ENCODE peak calls at places on chromosomes 5 and 9, in six cellular contexts. One of them, this sample, is unnamed.

GRCh38 chr5:72134226-72134625 is 27.0 kb downstream of the MAP1B start:
- DNase-seq in breast epithelium: no peak
- DNase-seq in adrenal gland: no peak
- DNase-seq in astrocyte of the cerebellum: no peak
- DNase-seq in spleen: no peak
- DNase-seq in fibroblast of mammary gland: no peak
- DNase-seq in this sample: no peak

GRCh38 chr9:101455656-101456235 is 20.2 kb upstream of the ALDOB start:
- DNase-seq in spleen: no peak
- DNase-seq in astrocyte of the cerebellum: no peak
- DNase-seq in adrenal gland: no peak
- DNase-seq in fibroblast of mammary gland: peak; percentile 73
- DNase-seq in breast epithelium: no peak
- DNase-seq in this sample: peak; percentile 4

GRCh38 chr9:95373069-95373681 is 55.7 kb upstream of the FANCC start:
- DNase-seq in fibroblast of mammary gland: no peak
- DNase-seq in breast epithelium: no peak
- DNase-seq in spleen: no peak
- DNase-seq in astrocyte of the cerebellum: no peak
- DNase-seq in adrenal gland: no peak
- DNase-seq in this sample: peak; percentile 40

GRCh38 chr5:94693043-94693822 is 74.8 kb downstream of the SLF1 start:
- DNase-seq in breast epithelium: no peak
- DNase-seq in spleen: no peak
- DNase-seq in astrocyte of the cerebellum: no peak
- DNase-seq in fibroblast of mammary gland: peak; percentile 93
- DNase-seq in adrenal gland: peak; percentile 10
- DNase-seq in this sample: peak; percentile 82

GRCh38 chr5:38789134-38789533 is 56.7 kb upstream of the OSMR start:
- DNase-seq in fibroblast of mammary gland: no peak
- DNase-seq in breast epithelium: no peak
- DNase-seq in spleen: no peak
- DNase-seq in adrenal gland: no peak
- DNase-seq in astrocyte of the cerebellum: no peak
- DNase-seq in this sample: no peak

GRCh38 chr5:177134653-177135225 is 1.2 kb downstream of the NSD1 start:
- DNase-seq in astrocyte of the cerebellum: no peak
- DNase-seq in adrenal gland: no peak
- DNase-seq in spleen: no peak
- DNase-seq in breast epithelium: no peak
- DNase-seq in fibroblast of mammary gland: no peak
- DNase-seq in this sample: peak; percentile 24

GRCh38 chr9:105608685-105609598 is 51.0 kb downstream of the FKTN start:
- DNase-seq in spleen: no peak
- DNase-seq in adrenal gland: no peak
- DNase-seq in astrocyte of the cerebellum: peak; percentile 37
- DNase-seq in fibroblast of mammary gland: peak; percentile 65
- DNase-seq in breast epithelium: no peak
- DNase-seq in this sample: peak; percentile 63

GRCh38 chr5:17190799-17191391 is 26.5 kb upstream of the BASP1 start:
- DNase-seq in breast epithelium: no peak
- DNase-seq in astrocyte of the cerebellum: no peak
- DNase-seq in adrenal gland: no peak
- DNase-seq in spleen: no peak
- DNase-seq in fibroblast of mammary gland: no peak
- DNase-seq in this sample: peak; percentile 62

GRCh38 chr9:124298646-124299235 is 41.0 kb downstream of the NEK6 start:
- DNase-seq in breast epithelium: no peak
- DNase-seq in adrenal gland: no peak
- DNase-seq in astrocyte of the cerebellum: no peak
- DNase-seq in fibroblast of mammary gland: no peak
- DNase-seq in spleen: no peak
- DNase-seq in this sample: peak; percentile 45

GRCh38 chr5:119453045-119453383 is 717 bp downstream of the HSD17B4 start:
- DNase-seq in adrenal gland: peak; percentile 38
- DNase-seq in astrocyte of the cerebellum: no peak
- DNase-seq in breast epithelium: no peak
- DNase-seq in spleen: no peak
- DNase-seq in fibroblast of mammary gland: peak; percentile 44
- DNase-seq in this sample: peak; percentile 67

GRCh38 chr5:123875444-123876264 is 363.7 kb downstream of the CSNK1G3 start:
- DNase-seq in spleen: no peak
- DNase-seq in astrocyte of the cerebellum: no peak
- DNase-seq in breast epithelium: no peak
- DNase-seq in adrenal gland: no peak
- DNase-seq in fibroblast of mammary gland: no peak
- DNase-seq in this sample: no peak

GRCh38 chr5:113546711-113547159 is 33.2 kb downstream of the YTHDC2 start:
- DNase-seq in spleen: no peak
- DNase-seq in fibroblast of mammary gland: peak; percentile 71
- DNase-seq in adrenal gland: peak; percentile 13
- DNase-seq in astrocyte of the cerebellum: peak; percentile 53
- DNase-seq in breast epithelium: peak; percentile 18
- DNase-seq in this sample: peak; percentile 80

GRCh38 chr9:117772960-117773359 is 68.8 kb downstream of the TLR4 start:
- DNase-seq in spleen: no peak
- DNase-seq in breast epithelium: no peak
- DNase-seq in adrenal gland: no peak
- DNase-seq in fibroblast of mammary gland: peak; percentile 65
- DNase-seq in astrocyte of the cerebellum: no peak
- DNase-seq in this sample: peak; percentile 62

GRCh38 chr5:143557061-143557818 is 153.8 kb upstream of the NR3C1 start:
- DNase-seq in spleen: no peak
- DNase-seq in adrenal gland: no peak
- DNase-seq in astrocyte of the cerebellum: no peak
- DNase-seq in fibroblast of mammary gland: peak; percentile 77
- DNase-seq in breast epithelium: no peak
- DNase-seq in this sample: peak; percentile 42

GRCh38 chr9:132160802-132161742 is 786 bp upstream of the NTNG2 start:
- DNase-seq in fibroblast of mammary gland: peak; percentile 71
- DNase-seq in spleen: peak; percentile 82
- DNase-seq in adrenal gland: peak; percentile 59
- DNase-seq in astrocyte of the cerebellum: peak; percentile 34
- DNase-seq in breast epithelium: no peak
- DNase-seq in this sample: peak; percentile 71

GRCh38 chr9:123176230-123176629 is 92.2 kb downstream of the STRBP start:
- DNase-seq in adrenal gland: no peak
- DNase-seq in fibroblast of mammary gland: peak; percentile 7
- DNase-seq in spleen: no peak
- DNase-seq in breast epithelium: no peak
- DNase-seq in astrocyte of the cerebellum: no peak
- DNase-seq in this sample: peak; percentile 28

GRCh38 chr5:43099615-43100014 is 21.1 kb upstream of the ZNF131 start:
- DNase-seq in astrocyte of the cerebellum: no peak
- DNase-seq in breast epithelium: no peak
- DNase-seq in fibroblast of mammary gland: no peak
- DNase-seq in spleen: no peak
- DNase-seq in adrenal gland: no peak
- DNase-seq in this sample: no peak

GRCh38 chr5:139395844-139396640 is 1.1 kb upstream of the PROB1 start:
- DNase-seq in fibroblast of mammary gland: peak; percentile 42
- DNase-seq in spleen: no peak
- DNase-seq in astrocyte of the cerebellum: no peak
- DNase-seq in adrenal gland: peak; percentile 86
- DNase-seq in breast epithelium: no peak
- DNase-seq in this sample: no peak

GRCh38 chr9:14323083-14323968 is 9.4 kb upstream of the NFIB start:
- DNase-seq in astrocyte of the cerebellum: no peak
- DNase-seq in fibroblast of mammary gland: no peak
- DNase-seq in spleen: no peak
- DNase-seq in breast epithelium: no peak
- DNase-seq in adrenal gland: no peak
- DNase-seq in this sample: no peak

GRCh38 chr9:69141851-69142250 is 32.2 kb upstream of the TJP2 start:
- DNase-seq in adrenal gland: no peak
- DNase-seq in astrocyte of the cerebellum: no peak
- DNase-seq in breast epithelium: peak; percentile 6
- DNase-seq in spleen: no peak
- DNase-seq in fibroblast of mammary gland: no peak
- DNase-seq in this sample: no peak

GRCh38 chr9:35646583-35647265 is 4.0 kb downstream of the SIT1 start:
- DNase-seq in adrenal gland: peak; percentile 94
- DNase-seq in fibroblast of mammary gland: peak; percentile 84
- DNase-seq in spleen: peak; percentile 99
- DNase-seq in breast epithelium: peak; percentile 92
- DNase-seq in astrocyte of the cerebellum: peak; percentile 55
- DNase-seq in this sample: peak; percentile 88

GRCh38 chr9:35650341-35651158 is at the start of gene SIT1:
- DNase-seq in adrenal gland: no peak
- DNase-seq in fibroblast of mammary gland: no peak
- DNase-seq in breast epithelium: no peak
- DNase-seq in spleen: peak; percentile 82
- DNase-seq in astrocyte of the cerebellum: no peak
- DNase-seq in this sample: no peak

GRCh38 chr9:35652829-35653209 is 2.1 kb upstream of the SIT1 start:
- DNase-seq in astrocyte of the cerebellum: no peak
- DNase-seq in spleen: no peak
- DNase-seq in adrenal gland: no peak
- DNase-seq in breast epithelium: no peak
- DNase-seq in fibroblast of mammary gland: no peak
- DNase-seq in this sample: peak; percentile 42

GRCh38 chr9:35651964-35652828 is 1.5 kb upstream of the SIT1 start:
- DNase-seq in fibroblast of mammary gland: peak; percentile 88
- DNase-seq in astrocyte of the cerebellum: no peak
- DNase-seq in spleen: no peak
- DNase-seq in breast epithelium: no peak
- DNase-seq in adrenal gland: no peak
- DNase-seq in this sample: peak; percentile 77

DNA sequence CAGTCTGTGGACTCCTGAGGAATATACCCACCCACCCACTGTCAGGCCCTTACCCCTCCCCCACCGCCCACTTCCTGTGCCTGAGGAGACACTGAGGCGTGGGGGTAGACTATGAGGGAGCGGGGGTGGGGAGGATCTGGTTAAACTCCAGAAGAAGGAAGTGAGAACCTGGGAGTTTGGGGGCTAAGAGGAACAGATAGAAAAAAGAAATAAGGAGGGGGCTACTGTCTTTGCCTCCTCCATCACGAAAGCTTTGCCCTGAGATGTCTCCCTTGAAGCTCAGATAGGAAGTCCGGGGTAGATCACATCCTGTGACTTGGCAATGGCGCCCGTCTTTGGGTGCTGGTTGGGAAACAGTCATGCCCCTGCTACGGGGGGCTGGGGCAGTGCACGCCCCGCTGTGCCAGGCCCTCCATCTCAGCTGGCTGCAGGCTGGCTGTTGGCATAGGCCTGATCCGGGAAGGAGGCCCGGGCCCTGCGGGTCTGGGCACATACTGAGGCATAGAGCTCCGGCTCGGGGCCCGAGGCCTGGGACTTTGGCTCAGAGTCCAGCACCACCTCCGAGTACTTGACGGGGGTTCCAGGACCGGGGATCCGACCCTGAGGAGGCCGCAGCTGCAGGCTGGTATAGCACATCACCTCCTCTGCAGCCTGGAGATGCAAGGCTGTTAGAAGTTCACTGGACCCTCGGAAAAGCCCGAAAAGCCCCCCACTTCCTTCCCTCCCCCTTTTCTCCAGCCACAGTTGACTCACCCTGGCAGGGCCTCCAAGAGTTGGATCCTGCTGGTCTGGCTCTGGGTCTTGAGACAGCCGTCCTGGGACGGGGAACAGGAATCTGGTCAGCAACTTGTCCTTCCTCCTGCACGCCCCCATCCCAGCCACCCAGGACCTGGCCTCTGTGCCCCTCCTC is 1.0 kb downstream of the SIT1 start:
- DNase-seq in spleen: peak; percentile 84
- DNase-seq in adrenal gland: no peak
- DNase-seq in fibroblast of mammary gland: peak; percentile 67
- DNase-seq in breast epithelium: no peak
- DNase-seq in astrocyte of the cerebellum: no peak
- DNase-seq in this sample: no peak
- TF ChIP-seq CTCF in spleen: no peak
- TF ChIP-seq CTCF in adrenal gland: no peak
- TF ChIP-seq CTCF in fibroblast of mammary gland: no peak
- TF ChIP-seq CTCF in breast epithelium: no peak
- TF ChIP-seq CTCF in astrocyte of the cerebellum: no peak
- TF ChIP-seq CTCF in this sample: no peak

DNA sequence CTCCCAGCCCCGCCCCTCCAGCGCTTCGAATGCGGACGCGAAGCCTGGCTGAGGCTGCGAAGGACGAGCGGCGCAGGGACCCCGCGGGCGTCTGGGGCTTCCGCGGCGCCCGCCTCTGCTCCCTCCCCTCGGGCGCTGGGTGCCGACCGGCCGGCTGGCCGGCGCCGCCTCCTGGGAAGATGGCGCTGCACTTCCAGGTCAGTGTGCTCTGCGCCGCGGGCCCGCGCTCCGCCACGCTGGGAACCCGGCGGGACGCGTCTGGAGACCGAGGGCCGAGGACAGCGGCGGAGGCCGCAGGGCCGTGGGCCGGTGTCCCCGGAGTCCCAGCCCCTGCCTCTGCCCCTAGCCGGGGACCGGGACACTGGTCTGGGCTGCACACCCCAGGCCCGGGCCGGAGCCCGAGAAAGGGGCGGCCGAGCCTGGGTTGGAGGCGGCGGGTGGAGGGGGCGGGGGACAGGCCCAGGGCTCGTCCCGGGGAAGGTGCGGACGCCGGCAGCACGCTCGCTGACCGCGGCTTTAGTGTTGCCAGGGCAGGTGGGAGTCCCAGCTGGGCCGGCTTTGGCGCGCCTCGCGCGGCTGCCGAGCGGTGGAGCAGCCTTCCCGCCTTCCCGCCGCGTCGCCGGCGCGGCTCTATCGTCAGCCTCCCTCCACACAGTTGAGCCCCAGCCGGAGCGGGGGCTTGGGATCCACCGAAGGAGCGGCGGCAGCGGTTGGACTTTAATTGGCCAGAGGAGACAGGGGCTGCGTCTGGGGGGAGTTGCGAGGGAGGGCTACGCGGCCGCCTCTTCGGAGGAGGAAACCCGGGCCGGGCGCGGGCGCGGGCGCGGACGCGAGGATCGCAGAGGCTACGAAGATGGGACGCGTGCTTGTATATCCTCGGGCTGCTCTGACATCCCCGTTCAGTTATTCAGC is at the start of gene RANBP17:
- DNase-seq in spleen: peak; percentile 78
- DNase-seq in astrocyte of the cerebellum: peak; percentile 23
- DNase-seq in fibroblast of mammary gland: peak; percentile 62
- DNase-seq in breast epithelium: no peak
- DNase-seq in adrenal gland: peak; percentile 74
- DNase-seq in this sample: peak; percentile 67
- H3K4me3 ChIP-seq in spleen: peak within 1 kb of the TSS; percentile 72
- H3K4me3 ChIP-seq in astrocyte of the cerebellum: peak within 1 kb of the TSS; percentile 76
- H3K4me3 ChIP-seq in fibroblast of mammary gland: peak within 1 kb of the TSS; percentile 64
- H3K4me3 ChIP-seq in breast epithelium: peak within 1 kb of the TSS; percentile 71
- H3K4me3 ChIP-seq in adrenal gland: peak within 1 kb of the TSS; percentile 94
- H3K4me3 ChIP-seq in this sample: peak within 1 kb of the TSS; percentile 78

GRCh38 chr9:36030871-36031270 is 5.8 kb upstream of the RECK start:
- DNase-seq in fibroblast of mammary gland: peak; percentile 74
- DNase-seq in breast epithelium: no peak
- DNase-seq in astrocyte of the cerebellum: no peak
- DNase-seq in spleen: no peak
- DNase-seq in adrenal gland: no peak
- DNase-seq in this sample: no peak
- TF ChIP-seq CTCF in fibroblast of mammary gland: no peak
- TF ChIP-seq CTCF in breast epithelium: no peak
- TF ChIP-seq CTCF in astrocyte of the cerebellum: no peak
- TF ChIP-seq CTCF in spleen: no peak
- TF ChIP-seq CTCF in adrenal gland: no peak
- TF ChIP-seq CTCF in this sample: no peak

DNA sequence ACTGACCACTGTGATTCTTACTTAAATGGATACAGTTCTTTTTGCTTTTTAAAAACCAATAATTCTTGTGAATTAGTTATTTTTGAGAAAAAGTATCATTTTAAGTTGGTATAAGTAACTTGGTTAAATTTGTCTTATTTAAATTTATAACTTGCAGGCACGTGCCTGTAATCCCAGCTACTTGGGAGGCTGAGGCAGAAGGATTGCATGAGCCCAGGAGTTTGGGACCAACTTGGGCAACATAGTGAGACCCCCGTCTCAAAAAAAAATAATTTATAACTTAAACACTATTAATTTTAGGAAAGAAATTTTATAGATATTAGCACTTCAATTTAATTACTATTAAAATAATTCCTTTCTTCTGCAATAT is 5.0 kb downstream of the CPEB4 start:
- DNase-seq in adrenal gland: no peak
- DNase-seq in breast epithelium: no peak
- DNase-seq in fibroblast of mammary gland: no peak
- DNase-seq in spleen: no peak
- DNase-seq in astrocyte of the cerebellum: no peak
- DNase-seq in this sample: no peak
- H3K4me3 ChIP-seq in adrenal gland: peak overlapping the region; percentile 80
- H3K4me3 ChIP-seq in breast epithelium: peak overlapping the region; percentile 92
- H3K4me3 ChIP-seq in fibroblast of mammary gland: no peak overlapping the region
- H3K4me3 ChIP-seq in spleen: peak overlapping the region; percentile 81
- H3K4me3 ChIP-seq in astrocyte of the cerebellum: no peak overlapping the region
- H3K4me3 ChIP-seq in this sample: peak overlapping the region; percentile 94